ENCODE peak calls at places on chromosomes 2 and 18, in four cellular contexts. K is choroid plexus epithelial cell, N is adrenal gland, Y is trophoblast cell. A is an unnamed sample.

GRCh38 chr18:26206488-26206887 is 19.8 kb upstream of the TAF4B start:
- DNase-seq in Y (no peak), K (no peak), N (no peak), A (no peak)

GRCh38 chr2:148658807-148659722 is 14.5 kb downstream of the EPC2 start:
- DNase-seq in Y (no peak), K (peak), N (no peak), A (peak)

GRCh38 chr18:48004577-48004976 is 74.1 kb upstream of the SMAD2 start:
- DNase-seq in K (no peak), Y (no peak), N (no peak), A (no peak)

GRCh38 chr18:61606759-61607158 is 273.5 kb downstream of the CDH20 start:
- DNase-seq in K (peak), Y (peak), N (peak), A (peak)

GRCh38 chr2:54440050-54440449 is 16.1 kb upstream of the SPTBN1 start:
- DNase-seq in Y (no peak), K (no peak), N (no peak), A (no peak)

GRCh38 chr2:187962538-187962937 is 329.1 kb upstream of the GULP1 start:
- DNase-seq in K (no peak), N (no peak), Y (peak), A (no peak)

GRCh38 chr2:95073856-95074662 is 47.5 kb downstream of the MRPS5 start:
- DNase-seq in K (no peak), Y (no peak), N (no peak), A (no peak)

GRCh38 chr2:21453728-21454127 is 330.0 kb downstream of the TDRD15 start:
- DNase-seq in N (no peak), K (peak), Y (no peak), A (no peak)

GRCh38 chr2:43400508-43400907 is 174.1 kb upstream of the ZFP36L2 start:
- DNase-seq in Y (no peak), K (no peak), N (no peak), A (no peak)

GRCh38 chr2:217789003-217789735 is 213.6 kb downstream of the TNS1 start:
- DNase-seq in N (peak), Y (peak), K (peak), A (peak)
- H3K4me3 ChIP-seq in N (no peak), Y (no peak), K (no peak), A (no peak)

DNA sequence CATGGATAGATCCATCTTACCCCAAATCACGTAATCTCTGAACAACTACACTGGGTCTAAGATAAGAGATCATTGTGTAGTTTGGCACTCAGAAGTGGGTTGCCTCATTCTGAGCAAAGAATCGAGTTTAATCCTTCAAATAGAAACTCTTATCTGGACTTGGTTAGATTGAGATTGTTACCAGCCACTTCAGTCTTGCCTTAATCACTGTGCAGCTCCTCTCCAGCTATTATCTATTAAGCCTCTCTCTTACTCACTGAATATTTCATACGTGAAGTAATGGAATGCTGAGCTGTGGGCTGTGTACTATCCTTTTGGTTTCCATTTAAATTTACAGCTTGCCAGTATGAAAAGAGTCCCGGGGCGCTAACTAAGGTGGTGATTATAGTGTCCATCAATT is 65.6 kb upstream of the NCKAP5 start:
- DNase-seq in N (no peak), Y (peak), K (peak), A (peak)
- H3K4me3 ChIP-seq in N (peak), Y (no peak), K (no peak), A (peak)

DNA sequence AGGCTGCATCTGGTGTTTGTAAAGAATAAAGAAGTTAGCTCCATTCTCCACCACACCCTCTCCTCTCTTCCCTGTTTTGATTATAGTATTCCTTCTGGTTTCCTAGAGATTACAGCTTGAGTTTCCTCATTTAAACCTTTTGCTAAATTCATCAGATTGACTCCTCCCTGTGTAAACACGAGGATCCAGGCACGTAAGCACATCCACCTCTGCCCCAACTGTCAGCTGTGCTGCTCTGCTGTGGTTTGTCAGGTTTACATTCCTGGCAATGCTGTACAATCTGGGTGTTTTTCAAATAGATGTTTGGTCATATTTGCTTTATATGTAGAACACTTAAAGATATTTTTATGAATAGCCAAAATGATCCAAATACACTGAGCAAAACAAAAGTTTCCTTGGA is 302.8 kb downstream of the PTGR3 start:
- DNase-seq in K (peak), N (no peak), Y (peak), A (peak)
- H3K4me3 ChIP-seq in K (no peak), N (no peak), Y (no peak), A (no peak)

GRCh38 chr2:37600735-37601134 is 70.7 kb downstream of the CDC42EP3 start:
- DNase-seq in K (no peak), N (no peak), Y (no peak), A (no peak)
- H3K4me3 ChIP-seq in K (no peak), N (no peak), Y (no peak), A (no peak)

DNA sequence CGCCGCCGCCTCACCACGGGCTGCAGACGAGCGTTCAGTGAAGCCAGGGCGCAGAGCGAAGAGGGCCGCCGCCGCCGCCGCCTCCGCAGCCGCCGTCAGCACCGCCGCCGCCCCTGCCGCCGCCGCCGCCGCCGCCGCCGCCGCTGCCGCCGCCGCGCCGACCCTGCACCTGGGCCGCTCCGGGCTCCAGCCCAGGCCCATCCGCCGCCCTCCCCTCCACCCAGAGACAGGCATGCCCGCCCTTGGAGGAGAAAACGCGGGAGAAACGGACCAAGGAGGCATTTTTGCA is 3.0 kb downstream of the POU3F3 start:
- DNase-seq in N (no peak), K (no peak), Y (no peak), A (no peak)
- H3K4me3 ChIP-seq in N (peak), K (no peak), Y (no peak), A (peak)